ENCODE peak calls at places on chromosomes 4 and X, in seven cellular contexts. L is amniotic epithelial cell, E is RCC 7860, F is body of pancreas, C is fibroblast of the aortic adventitia, A is NCI-H1694 treated with DMSO at 0.1 percent for 48 hours, D is M059J. Q is an unnamed sample.

GRCh38 chr4:116427666-116428065 is 657.7 kb downstream of the TRAM1L1 start:
- DNase-seq in L (peak; percentile 7), E (no peak), F (no peak), C (no peak), A (no peak), D (no peak), Q (no peak)

GRCh38 chrX:150649096-150649870 is 43.9 kb upstream of the MTMR1 start:
- DNase-seq in L (peak; percentile 69), E (no peak), F (no peak), C (peak; percentile 69), A (peak; percentile 2), D (peak; percentile 31), Q (no peak)

GRCh38 chr4:8609824-8610350 is 17.3 kb downstream of the CPZ start:
- DNase-seq in L (no peak), E (no peak), F (no peak), C (no peak), A (no peak), D (no peak), Q (peak; percentile 32)

GRCh38 chr4:140344621-140345020 is 28.8 kb upstream of the SCOC start:
- DNase-seq in L (peak; percentile 43), E (no peak), F (peak; percentile 34), C (no peak), A (no peak), D (peak; percentile 11), Q (no peak)

GRCh38 chr4:3674479-3674851 is 91.7 kb upstream of the ADRA2C start:
- DNase-seq in L (no peak), E (no peak), F (no peak), C (no peak), A (no peak), D (no peak), Q (no peak)

GRCh38 chr4:40199179-40199670 is 2.4 kb downstream of the RHOH start:
- DNase-seq in L (no peak), E (no peak), F (no peak), C (no peak), A (no peak), D (no peak), Q (no peak)

GRCh38 chr4:61200991-61201526 is 933 bp downstream of the ADGRL3 start:
- DNase-seq in L (peak; percentile 21), E (no peak), F (no peak), C (peak; percentile 4), A (peak; percentile 33), D (no peak), Q (peak; percentile 72)

GRCh38 chrX:133229361-133229760 is 11.2 kb upstream of the TFDP3 start:
- DNase-seq in L (peak; percentile 22), E (peak; percentile 81), F (no peak), C (no peak), A (no peak), D (peak; percentile 54), Q (no peak)

GRCh38 chrX:44042731-44043130 is 69.5 kb upstream of the NDP start:
- DNase-seq in L (no peak), E (peak; percentile 52), F (no peak), C (peak; percentile 8), A (no peak), D (no peak), Q (no peak)

GRCh38 chr4:187475901-187476300 is 519.7 kb upstream of the ZFP42 start:
- DNase-seq in L (no peak), E (no peak), F (no peak), C (no peak), A (no peak), D (no peak), Q (no peak)

GRCh38 chr4:40992472-40993298 is 221.7 kb downstream of the APBB2 start:
- DNase-seq in L (peak; percentile 97), E (peak; percentile 85), F (no peak), C (peak; percentile 78), A (no peak), D (peak; percentile 67), Q (peak; percentile 45)

GRCh38 chr4:17854076-17854475 is 43.3 kb downstream of the NCAPG start:
- DNase-seq in L (peak; percentile 68), E (no peak), F (no peak), C (no peak), A (no peak), D (no peak), Q (no peak)

GRCh38 chr4:6869944-6870343 is 39.7 kb upstream of the TBC1D14 start:
- DNase-seq in L (no peak), E (no peak), F (no peak), C (no peak), A (no peak), D (no peak), Q (no peak)

GRCh38 chrX:44897539-44897938 is 24.6 kb downstream of the KDM6A start:
- DNase-seq in L (no peak), E (no peak), F (no peak), C (no peak), A (no peak), D (no peak), Q (no peak)

GRCh38 chrX:16320765-16321355 is 153.6 kb downstream of the MAGEB17 start:
- DNase-seq in L (peak; percentile 24), E (peak; percentile 75), F (no peak), C (peak; percentile 21), A (no peak), D (peak; percentile 66), Q (no peak)

GRCh38 chr4:1960170-1960825 is 48.5 kb downstream of the NELFA start:
- DNase-seq in L (peak; percentile 68), E (no peak), F (no peak), C (peak; percentile 12), A (no peak), D (no peak), Q (no peak)

GRCh38 chrX:13938766-13939530 is 90.7 kb downstream of the GEMIN8 start:
- DNase-seq in L (no peak), E (no peak), F (no peak), C (no peak), A (no peak), D (no peak), Q (peak; percentile 43)

GRCh38 chr4:15870079-15870478 is 68.5 kb downstream of the FGFBP1 start:
- DNase-seq in L (no peak), E (no peak), F (no peak), C (no peak), A (no peak), D (no peak), Q (peak; percentile 1)

GRCh38 chrX:883588-883987 is 253.0 kb downstream of the SHOX start:
- DNase-seq in L (no peak), E (no peak), F (no peak), C (no peak), A (no peak), D (no peak), Q (no peak)

GRCh38 chr4:89482248-89482647 is 174.6 kb upstream of the GPRIN3 start:
- DNase-seq in L (peak; percentile 51), E (no peak), F (no peak), C (peak; percentile 48), A (peak; percentile 10), D (peak; percentile 71), Q (peak; percentile 86)

GRCh38 chrX:20515841-20516461 is 249.2 kb upstream of the RPS6KA3 start:
- DNase-seq in L (peak; percentile 84), E (peak; percentile 89), F (no peak), C (peak; percentile 83), A (no peak), D (peak; percentile 95), Q (no peak)

GRCh38 chrX:106898462-106898861 is 4.7 kb downstream of the RIPPLY1 start:
- DNase-seq in L (peak; percentile 63), E (peak; percentile 68), F (no peak), C (peak; percentile 59), A (peak; percentile 40), D (peak; percentile 71), Q (peak; percentile 65)

GRCh38 chrX:10554612-10555270 is 65.6 kb downstream of the MID1 start:
- DNase-seq in L (no peak), E (no peak), F (no peak), C (no peak), A (no peak), D (no peak), Q (no peak)